ENCODE peak calls at places on chromosomes 2 and 18, in nine cellular contexts. One of them, this sample, is unnamed.

GRCh38 chr18:21991081-21991534 is 178.3 kb upstream of the GATA6 start:
- DNase-seq in T-helper 2 cell: no peak
- DNase-seq in B cell: no peak
- DNase-seq in WTC11: peak; percentile 20
- DNase-seq in uterus: no peak
- DNase-seq in Right ventricle myocardium superior: no peak
- DNase-seq in HFFc6: no peak
- DNase-seq in SK-MEL-5: no peak
- DNase-seq in activated effector memory CD4-positive, alpha-beta T cell treated with anti-CD3 and anti-CD28 coated beads, Interleukin-2, amount 50 U/mL, for 16 hours: no peak
- DNase-seq in this sample: no peak

GRCh38 chr2:181575024-181575649 is 81.8 kb downstream of the CERKL start:
- DNase-seq in T-helper 2 cell: no peak
- DNase-seq in B cell: no peak
- DNase-seq in WTC11: no peak
- DNase-seq in uterus: no peak
- DNase-seq in Right ventricle myocardium superior: no peak
- DNase-seq in HFFc6: no peak
- DNase-seq in SK-MEL-5: no peak
- DNase-seq in activated effector memory CD4-positive, alpha-beta T cell treated with anti-CD3 and anti-CD28 coated beads, Interleukin-2, amount 50 U/mL, for 16 hours: no peak
- DNase-seq in this sample: no peak

GRCh38 chr2:43774617-43775016 is 778 bp downstream of the DYNC2LI1 start:
- DNase-seq in T-helper 2 cell: no peak
- DNase-seq in B cell: no peak
- DNase-seq in WTC11: no peak
- DNase-seq in uterus: no peak
- DNase-seq in Right ventricle myocardium superior: no peak
- DNase-seq in HFFc6: no peak
- DNase-seq in SK-MEL-5: no peak
- DNase-seq in activated effector memory CD4-positive, alpha-beta T cell treated with anti-CD3 and anti-CD28 coated beads, Interleukin-2, amount 50 U/mL, for 16 hours: no peak
- DNase-seq in this sample: no peak

GRCh38 chr2:45132551-45132950 is 123.3 kb upstream of the SIX2 start:
- DNase-seq in T-helper 2 cell: no peak
- DNase-seq in B cell: no peak
- DNase-seq in WTC11: no peak
- DNase-seq in uterus: no peak
- DNase-seq in Right ventricle myocardium superior: no peak
- DNase-seq in HFFc6: no peak
- DNase-seq in SK-MEL-5: no peak
- DNase-seq in activated effector memory CD4-positive, alpha-beta T cell treated with anti-CD3 and anti-CD28 coated beads, Interleukin-2, amount 50 U/mL, for 16 hours: no peak
- DNase-seq in this sample: no peak

GRCh38 chr2:223570784-223571183 is 31.4 kb downstream of the SCG2 start:
- DNase-seq in T-helper 2 cell: no peak
- DNase-seq in B cell: no peak
- DNase-seq in WTC11: no peak
- DNase-seq in uterus: no peak
- DNase-seq in Right ventricle myocardium superior: no peak
- DNase-seq in HFFc6: no peak
- DNase-seq in SK-MEL-5: no peak
- DNase-seq in activated effector memory CD4-positive, alpha-beta T cell treated with anti-CD3 and anti-CD28 coated beads, Interleukin-2, amount 50 U/mL, for 16 hours: no peak
- DNase-seq in this sample: no peak

GRCh38 chr2:68345129-68345875 is 19.8 kb upstream of the PLEK start:
- DNase-seq in T-helper 2 cell: no peak
- DNase-seq in B cell: no peak
- DNase-seq in WTC11: peak; percentile 20
- DNase-seq in uterus: no peak
- DNase-seq in Right ventricle myocardium superior: no peak
- DNase-seq in HFFc6: no peak
- DNase-seq in SK-MEL-5: no peak
- DNase-seq in activated effector memory CD4-positive, alpha-beta T cell treated with anti-CD3 and anti-CD28 coated beads, Interleukin-2, amount 50 U/mL, for 16 hours: no peak
- DNase-seq in this sample: no peak

GRCh38 chr2:28821295-28821958 is 10.8 kb downstream of the SPDYA start:
- DNase-seq in T-helper 2 cell: peak; percentile 25
- DNase-seq in B cell: peak; percentile 71
- DNase-seq in WTC11: peak; percentile 56
- DNase-seq in uterus: no peak
- DNase-seq in Right ventricle myocardium superior: no peak
- DNase-seq in HFFc6: peak; percentile 46
- DNase-seq in SK-MEL-5: peak; percentile 75
- DNase-seq in activated effector memory CD4-positive, alpha-beta T cell treated with anti-CD3 and anti-CD28 coated beads, Interleukin-2, amount 50 U/mL, for 16 hours: peak; percentile 71
- DNase-seq in this sample: peak; percentile 75

GRCh38 chr2:168452781-168453180 is 3.3 kb upstream of the CERS6 start:
- DNase-seq in T-helper 2 cell: no peak
- DNase-seq in B cell: no peak
- DNase-seq in WTC11: no peak
- DNase-seq in uterus: no peak
- DNase-seq in Right ventricle myocardium superior: no peak
- DNase-seq in HFFc6: no peak
- DNase-seq in SK-MEL-5: no peak
- DNase-seq in activated effector memory CD4-positive, alpha-beta T cell treated with anti-CD3 and anti-CD28 coated beads, Interleukin-2, amount 50 U/mL, for 16 hours: no peak
- DNase-seq in this sample: no peak

GRCh38 chr2:151032741-151033152 is 228.9 kb downstream of the RBM43 start:
- DNase-seq in T-helper 2 cell: no peak
- DNase-seq in B cell: no peak
- DNase-seq in WTC11: no peak
- DNase-seq in uterus: no peak
- DNase-seq in Right ventricle myocardium superior: no peak
- DNase-seq in HFFc6: peak; percentile 83
- DNase-seq in SK-MEL-5: no peak
- DNase-seq in activated effector memory CD4-positive, alpha-beta T cell treated with anti-CD3 and anti-CD28 coated beads, Interleukin-2, amount 50 U/mL, for 16 hours: no peak
- DNase-seq in this sample: no peak

GRCh38 chr2:83079007-83079406 is 1380.1 kb downstream of the SUCLG1 start:
- DNase-seq in T-helper 2 cell: no peak
- DNase-seq in B cell: no peak
- DNase-seq in WTC11: no peak
- DNase-seq in uterus: no peak
- DNase-seq in Right ventricle myocardium superior: no peak
- DNase-seq in HFFc6: no peak
- DNase-seq in SK-MEL-5: no peak
- DNase-seq in activated effector memory CD4-positive, alpha-beta T cell treated with anti-CD3 and anti-CD28 coated beads, Interleukin-2, amount 50 U/mL, for 16 hours: no peak
- DNase-seq in this sample: no peak

GRCh38 chr2:203706403-203706802 is at the start of gene CD28:
- DNase-seq in T-helper 2 cell: peak; percentile 77
- DNase-seq in B cell: peak; percentile 74
- DNase-seq in WTC11: no peak
- DNase-seq in uterus: no peak
- DNase-seq in Right ventricle myocardium superior: peak; percentile 53
- DNase-seq in HFFc6: no peak
- DNase-seq in SK-MEL-5: no peak
- DNase-seq in activated effector memory CD4-positive, alpha-beta T cell treated with anti-CD3 and anti-CD28 coated beads, Interleukin-2, amount 50 U/mL, for 16 hours: peak; percentile 94
- DNase-seq in this sample: peak; percentile 98

GRCh38 chr18:79608069-79608468 is 71.5 kb upstream of the CTDP1 start:
- DNase-seq in T-helper 2 cell: no peak
- DNase-seq in B cell: no peak
- DNase-seq in WTC11: no peak
- DNase-seq in uterus: no peak
- DNase-seq in Right ventricle myocardium superior: peak; percentile 6
- DNase-seq in HFFc6: no peak
- DNase-seq in SK-MEL-5: no peak
- DNase-seq in activated effector memory CD4-positive, alpha-beta T cell treated with anti-CD3 and anti-CD28 coated beads, Interleukin-2, amount 50 U/mL, for 16 hours: peak; percentile 41
- DNase-seq in this sample: no peak

GRCh38 chr18:13221821-13222220 is 3.3 kb downstream of the LDLRAD4 start:
- DNase-seq in T-helper 2 cell: no peak
- DNase-seq in B cell: no peak
- DNase-seq in WTC11: no peak
- DNase-seq in uterus: peak; percentile 68
- DNase-seq in Right ventricle myocardium superior: peak; percentile 89
- DNase-seq in HFFc6: no peak
- DNase-seq in SK-MEL-5: no peak
- DNase-seq in activated effector memory CD4-positive, alpha-beta T cell treated with anti-CD3 and anti-CD28 coated beads, Interleukin-2, amount 50 U/mL, for 16 hours: no peak
- DNase-seq in this sample: no peak

GRCh38 chr18:49023281-49023937 is 72.6 kb upstream of the SMAD7 start:
- DNase-seq in T-helper 2 cell: no peak
- DNase-seq in B cell: peak; percentile 67
- DNase-seq in WTC11: no peak
- DNase-seq in uterus: no peak
- DNase-seq in Right ventricle myocardium superior: no peak
- DNase-seq in HFFc6: no peak
- DNase-seq in SK-MEL-5: no peak
- DNase-seq in activated effector memory CD4-positive, alpha-beta T cell treated with anti-CD3 and anti-CD28 coated beads, Interleukin-2, amount 50 U/mL, for 16 hours: no peak
- DNase-seq in this sample: peak; percentile 89

GRCh38 chr18:56789004-56789888 is 138.1 kb downstream of the WDR7 start:
- DNase-seq in T-helper 2 cell: no peak
- DNase-seq in B cell: peak; percentile 2
- DNase-seq in WTC11: peak; percentile 66
- DNase-seq in uterus: no peak
- DNase-seq in Right ventricle myocardium superior: no peak
- DNase-seq in HFFc6: peak; percentile 25
- DNase-seq in SK-MEL-5: peak; percentile 56
- DNase-seq in activated effector memory CD4-positive, alpha-beta T cell treated with anti-CD3 and anti-CD28 coated beads, Interleukin-2, amount 50 U/mL, for 16 hours: no peak
- DNase-seq in this sample: peak; percentile 45

GRCh38 chr2:11417946-11418585 is 47.9 kb downstream of the E2F6 start:
- DNase-seq in T-helper 2 cell: no peak
- DNase-seq in B cell: no peak
- DNase-seq in WTC11: peak; percentile 26
- DNase-seq in uterus: no peak
- DNase-seq in Right ventricle myocardium superior: no peak
- DNase-seq in HFFc6: no peak
- DNase-seq in SK-MEL-5: peak; percentile 63
- DNase-seq in activated effector memory CD4-positive, alpha-beta T cell treated with anti-CD3 and anti-CD28 coated beads, Interleukin-2, amount 50 U/mL, for 16 hours: no peak
- DNase-seq in this sample: peak; percentile 20

GRCh38 chr2:167187049-167187727 is 298.9 kb downstream of the XIRP2 start:
- DNase-seq in T-helper 2 cell: no peak
- DNase-seq in B cell: no peak
- DNase-seq in WTC11: no peak
- DNase-seq in uterus: no peak
- DNase-seq in Right ventricle myocardium superior: no peak
- DNase-seq in HFFc6: no peak
- DNase-seq in SK-MEL-5: no peak
- DNase-seq in activated effector memory CD4-positive, alpha-beta T cell treated with anti-CD3 and anti-CD28 coated beads, Interleukin-2, amount 50 U/mL, for 16 hours: no peak
- DNase-seq in this sample: no peak

GRCh38 chr2:118477111-118477517 is 370.3 kb downstream of the EN1 start:
- DNase-seq in T-helper 2 cell: no peak
- DNase-seq in B cell: no peak
- DNase-seq in WTC11: no peak
- DNase-seq in uterus: no peak
- DNase-seq in Right ventricle myocardium superior: no peak
- DNase-seq in HFFc6: no peak
- DNase-seq in SK-MEL-5: no peak
- DNase-seq in activated effector memory CD4-positive, alpha-beta T cell treated with anti-CD3 and anti-CD28 coated beads, Interleukin-2, amount 50 U/mL, for 16 hours: no peak
- DNase-seq in this sample: no peak

GRCh38 chr2:152542995-152543481 is 174.2 kb downstream of the PRPF40A start:
- DNase-seq in T-helper 2 cell: no peak
- DNase-seq in B cell: no peak
- DNase-seq in WTC11: no peak
- DNase-seq in uterus: no peak
- DNase-seq in Right ventricle myocardium superior: no peak
- DNase-seq in HFFc6: peak; percentile 92
- DNase-seq in SK-MEL-5: peak; percentile 93
- DNase-seq in activated effector memory CD4-positive, alpha-beta T cell treated with anti-CD3 and anti-CD28 coated beads, Interleukin-2, amount 50 U/mL, for 16 hours: no peak
- DNase-seq in this sample: no peak

GRCh38 chr2:217989221-217989948 is 13.4 kb downstream of the TNS1 start:
- DNase-seq in T-helper 2 cell: no peak
- DNase-seq in B cell: no peak
- DNase-seq in WTC11: no peak
- DNase-seq in uterus: no peak
- DNase-seq in Right ventricle myocardium superior: peak; percentile 28
- DNase-seq in HFFc6: no peak
- DNase-seq in SK-MEL-5: no peak
- DNase-seq in activated effector memory CD4-positive, alpha-beta T cell treated with anti-CD3 and anti-CD28 coated beads, Interleukin-2, amount 50 U/mL, for 16 hours: no peak
- DNase-seq in this sample: peak; percentile 6

GRCh38 chr2:165003443-165004130 is 48.3 kb upstream of the SLC38A11 start:
- DNase-seq in T-helper 2 cell: no peak
- DNase-seq in B cell: no peak
- DNase-seq in WTC11: peak; percentile 47
- DNase-seq in uterus: no peak
- DNase-seq in Right ventricle myocardium superior: no peak
- DNase-seq in HFFc6: no peak
- DNase-seq in SK-MEL-5: no peak
- DNase-seq in activated effector memory CD4-positive, alpha-beta T cell treated with anti-CD3 and anti-CD28 coated beads, Interleukin-2, amount 50 U/mL, for 16 hours: no peak
- DNase-seq in this sample: no peak

GRCh38 chr2:7014201-7014640 is 97.0 kb downstream of the RNF144A start:
- DNase-seq in T-helper 2 cell: no peak
- DNase-seq in B cell: peak; percentile 33
- DNase-seq in WTC11: peak; percentile 32
- DNase-seq in uterus: no peak
- DNase-seq in Right ventricle myocardium superior: no peak
- DNase-seq in HFFc6: no peak
- DNase-seq in SK-MEL-5: peak; percentile 78
- DNase-seq in activated effector memory CD4-positive, alpha-beta T cell treated with anti-CD3 and anti-CD28 coated beads, Interleukin-2, amount 50 U/mL, for 16 hours: no peak
- DNase-seq in this sample: peak; percentile 37